ENCODE peak calls at places on chromosomes 6 and 20, in eight cellular contexts. M is GM23248, T is lower lobe of right lung, H is ovary, Q is hepatocyte, O is BJ, K is sigmoid colon, A is mucosa of descending colon. C is an unnamed sample.

GRCh38 chr20:37435607-37436006 is 85.4 kb upstream of the NNAT start:
- DNase-seq in M (no peak), T (no peak), H (no peak), Q (no peak), O (no peak), K (no peak), A (no peak), C (no peak)

GRCh38 chr6:33809619-33810018 is 5.8 kb upstream of the MLN start:
- DNase-seq in M (no peak), T (no peak), H (no peak), Q (no peak), O (no peak), K (no peak), A (no peak), C (no peak)

GRCh38 chr6:16355238-16355637 is 116.9 kb downstream of the GMPR start:
- DNase-seq in M (no peak), T (no peak), H (no peak), Q (no peak), O (no peak), K (no peak), A (no peak), C (no peak)

GRCh38 chr6:79031821-79032590 is 46.0 kb downstream of the PHIP start:
- DNase-seq in M (peak), T (no peak), H (no peak), Q (no peak), O (no peak), K (no peak), A (no peak), C (no peak)

GRCh38 chr20:56391596-56392281 is at the start of gene AURKA:
- DNase-seq in M (peak), T (no peak), H (no peak), Q (peak), O (no peak), K (no peak), A (no peak), C (no peak)

GRCh38 chr6:108507316-108507715 is 53.4 kb upstream of the FOXO3 start:
- DNase-seq in M (no peak), T (no peak), H (no peak), Q (no peak), O (no peak), K (no peak), A (no peak), C (no peak)

GRCh38 chr20:48720256-48721020 is 107.4 kb downstream of the PREX1 start:
- DNase-seq in M (peak), T (no peak), H (no peak), Q (no peak), O (no peak), K (no peak), A (no peak), C (no peak)

GRCh38 chr6:84135291-84135690 is 92.2 kb downstream of the CEP162 start:
- DNase-seq in M (no peak), T (no peak), H (no peak), Q (no peak), O (no peak), K (no peak), A (no peak), C (no peak)

GRCh38 chr6:87436435-87436834 is 28.7 kb downstream of the CFAP206 start:
- DNase-seq in M (peak), T (no peak), H (peak), Q (peak), O (peak), K (no peak), A (peak), C (peak)

GRCh38 chr6:6811151-6812002 is 222.9 kb downstream of the LY86 start:
- DNase-seq in M (peak), T (no peak), H (peak), Q (peak), O (no peak), K (no peak), A (peak), C (peak)

GRCh38 chr20:50277460-50278376 is 87.1 kb downstream of the CEBPB start:
- DNase-seq in M (no peak), T (no peak), H (no peak), Q (no peak), O (no peak), K (no peak), A (peak), C (no peak)

GRCh38 chr6:37048851-37049734 is 43.6 kb downstream of the FGD2 start:
- DNase-seq in M (peak), T (no peak), H (no peak), Q (peak), O (peak), K (peak), A (peak), C (peak)

GRCh38 chr6:90479603-90479926 is 107.3 kb downstream of the MAP3K7 start:
- DNase-seq in M (no peak), T (no peak), H (no peak), Q (no peak), O (no peak), K (no peak), A (no peak), C (no peak)

GRCh38 chr6:90477366-90477765 is 109.5 kb downstream of the MAP3K7 start:
- DNase-seq in M (no peak), T (no peak), H (no peak), Q (no peak), O (no peak), K (no peak), A (no peak), C (no peak)

GRCh38 chr6:90483116-90483839 is 103.6 kb downstream of the MAP3K7 start:
- DNase-seq in M (peak), T (no peak), H (no peak), Q (no peak), O (no peak), K (no peak), A (no peak), C (no peak)

GRCh38 chr6:90478278-90478677 is 108.6 kb downstream of the MAP3K7 start:
- DNase-seq in M (no peak), T (no peak), H (no peak), Q (peak), O (no peak), K (no peak), A (no peak), C (no peak)

DNA sequence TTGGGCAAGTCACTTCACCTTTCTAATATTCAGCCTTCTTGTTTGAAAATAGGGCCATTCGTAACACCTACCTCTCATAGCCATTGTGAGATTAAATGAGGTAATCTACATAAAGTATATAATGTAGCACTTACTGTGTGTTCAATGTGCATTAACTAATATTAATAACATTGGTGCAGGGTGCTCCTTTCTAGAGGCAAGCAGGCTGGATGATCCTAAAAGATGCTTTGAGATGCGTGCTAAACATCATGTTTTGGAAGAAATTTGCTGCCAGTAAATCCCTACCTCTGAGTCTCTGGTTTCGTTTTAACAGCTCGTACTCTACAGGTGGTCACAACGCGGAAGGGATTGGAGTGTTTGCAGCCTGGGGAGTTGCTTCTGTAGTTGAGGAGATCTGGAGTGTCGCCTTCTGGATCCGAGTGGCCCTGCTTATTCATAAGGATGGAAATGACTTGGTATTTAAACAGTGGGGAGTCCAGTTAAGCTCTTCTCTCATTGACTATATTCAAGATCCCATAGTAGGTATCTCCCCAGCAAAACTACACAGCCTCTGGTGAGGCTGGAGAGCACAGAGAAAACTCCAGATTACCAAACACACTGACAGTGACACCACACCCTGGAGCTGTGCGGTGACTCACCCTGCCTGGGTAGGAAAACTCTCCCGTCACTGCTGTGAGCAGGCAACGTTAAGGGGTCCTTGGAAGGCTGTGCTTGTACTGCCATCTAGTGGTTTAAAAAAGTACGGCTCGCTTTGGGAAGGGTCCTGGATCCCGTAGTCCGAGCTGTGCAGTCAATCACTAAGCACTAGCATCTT is 107.9 kb downstream of the MAP3K7 start:
- DNase-seq in M (peak), T (peak), H (peak), Q (peak), O (peak), K (peak), A (peak), C (peak)
- H3K4me3 ChIP-seq in M (no peak), T (no peak), H (no peak), Q (no peak), O (no peak), K (no peak), A (no peak), C (no peak)

GRCh38 chr6:41503435-41503768 is 42.8 kb upstream of the FOXP4 start:
- DNase-seq in M (no peak), T (no peak), H (no peak), Q (no peak), O (no peak), K (no peak), A (no peak), C (no peak)
- H3K4me3 ChIP-seq in M (peak), T (no peak), H (peak), Q (peak), O (no peak), K (no peak), A (no peak), C (no peak)

DNA sequence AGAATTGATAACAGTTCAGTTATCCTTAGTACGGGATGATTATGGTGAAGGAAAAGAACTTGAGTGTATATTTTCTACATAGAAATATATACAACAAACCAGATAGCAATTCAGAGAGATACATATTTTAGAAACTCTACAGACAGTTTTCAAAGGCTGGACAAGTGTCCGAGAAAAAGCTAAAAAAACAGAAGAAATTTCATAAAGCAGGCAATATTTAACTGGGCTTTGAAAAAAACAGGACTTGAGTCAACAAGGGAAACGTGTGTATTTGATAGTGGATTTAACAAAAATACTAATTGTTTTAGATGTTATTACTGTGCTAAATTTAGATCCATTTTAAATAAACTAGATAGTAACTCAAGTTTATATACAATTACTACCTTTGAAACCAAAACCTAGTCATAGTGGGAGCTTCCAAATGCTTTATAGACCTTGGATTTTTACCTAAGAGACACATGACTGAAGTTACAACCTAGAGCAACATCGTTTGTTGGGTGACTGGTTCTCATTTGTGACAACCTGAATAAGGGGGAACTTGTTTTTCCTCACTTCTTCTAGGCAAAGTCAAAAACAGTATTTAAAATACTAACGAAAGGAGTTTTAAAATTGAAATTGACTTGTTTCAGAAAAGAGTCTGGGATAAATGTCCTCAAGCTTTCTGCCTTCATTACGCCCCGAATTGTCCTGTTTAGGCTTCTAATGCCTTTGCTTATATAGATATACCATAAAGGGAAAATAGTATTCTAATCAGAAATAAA is 116.7 kb upstream of the PRSS16 start:
- DNase-seq in M (peak), T (no peak), H (no peak), Q (no peak), O (no peak), K (no peak), A (no peak), C (no peak)
- H3K4me3 ChIP-seq in M (peak), T (peak), H (peak), Q (peak), O (peak), K (peak), A (no peak), C (peak)

GRCh38 chr6:142304241-142304640 is 2.4 kb downstream of the ADGRG6 start:
- DNase-seq in M (no peak), T (no peak), H (no peak), Q (no peak), O (no peak), K (no peak), A (no peak), C (no peak)
- H3K4me3 ChIP-seq in M (no peak), T (peak), H (no peak), Q (peak), O (no peak), K (no peak), A (no peak), C (no peak)

GRCh38 chr20:11982958-11983470 is 65.3 kb downstream of the BTBD3 start:
- DNase-seq in M (no peak), T (no peak), H (no peak), Q (no peak), O (no peak), K (no peak), A (no peak), C (no peak)
- H3K4me3 ChIP-seq in M (no peak), T (no peak), H (no peak), Q (no peak), O (no peak), K (no peak), A (no peak), C (no peak)

DNA sequence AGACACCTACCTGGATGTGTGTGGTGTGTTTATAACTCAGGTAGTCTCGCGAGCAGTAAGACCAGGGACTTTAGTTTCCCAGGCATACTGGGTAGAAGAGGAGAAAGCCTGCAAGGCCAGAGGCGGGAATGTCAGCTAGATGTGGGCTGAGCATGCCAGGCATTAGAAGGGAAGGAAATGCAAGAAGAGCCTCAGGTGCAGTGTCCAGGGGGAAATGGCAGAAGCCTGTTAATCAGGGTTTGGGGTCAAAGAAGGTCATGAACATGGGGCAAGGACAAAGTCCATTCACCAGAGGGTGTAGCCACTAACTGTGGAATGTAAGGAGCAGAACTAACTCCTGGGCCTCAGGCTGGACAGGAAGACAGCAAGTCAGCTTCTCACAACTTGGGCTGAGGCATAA is 305.0 kb downstream of the SMOC2 start:
- DNase-seq in M (no peak), T (no peak), H (no peak), Q (no peak), O (no peak), K (no peak), A (no peak), C (no peak)
- H3K4me3 ChIP-seq in M (no peak), T (no peak), H (no peak), Q (no peak), O (no peak), K (no peak), A (no peak), C (no peak)

GRCh38 chr6:45466686-45467085 is 89.0 kb upstream of the SUPT3H start:
- DNase-seq in M (no peak), T (no peak), H (no peak), Q (no peak), O (no peak), K (no peak), A (no peak), C (no peak)
- H3K4me3 ChIP-seq in M (no peak), T (no peak), H (no peak), Q (no peak), O (no peak), K (no peak), A (no peak), C (no peak)